ENCODE peak calls at places on chromosome 21, in ten cellular contexts. J is astrocyte of the spinal cord, F is pancreas, A is uterus, T is omental fat pad, N is GM13977, X is GM12865, L is BJ, C is astrocyte of the cerebellum, B is GM23338. W is an unnamed sample.

GRCh38 chr21:41964171-41964570 is 10.4 kb upstream of the C2CD2 start:
- DNase-seq in J (no peak), F (no peak), A (peak; percentile 5), T (no peak), N (no peak), X (no peak), L (no peak), C (no peak), B (no peak), W (no peak)

GRCh38 chr21:43739648-43740435 is 20.9 kb downstream of the PDXK start:
- DNase-seq in J (no peak), F (peak; percentile 78), A (no peak), T (no peak), N (no peak), X (no peak), L (no peak), C (no peak), B (no peak), W (no peak)

GRCh38 chr21:42056996-42057689 is 14.0 kb upstream of the UMODL1 start:
- DNase-seq in J (peak; percentile 87), F (no peak), A (no peak), T (no peak), N (no peak), X (no peak), L (peak; percentile 37), C (peak; percentile 97), B (peak; percentile 28), W (peak; percentile 92)

GRCh38 chr21:28952686-28953085 is 40.0 kb downstream of the LTN1 start:
- DNase-seq in J (no peak), F (no peak), A (no peak), T (no peak), N (no peak), X (no peak), L (no peak), C (no peak), B (no peak), W (no peak)

GRCh38 chr21:31397939-31398338 is 53.9 kb upstream of the TIAM1 start:
- DNase-seq in J (no peak), F (no peak), A (no peak), T (no peak), N (no peak), X (no peak), L (no peak), C (no peak), B (no peak), W (no peak)

GRCh38 chr21:46425566-46425965 is 33.1 kb upstream of the DIP2A start:
- DNase-seq in J (no peak), F (no peak), A (no peak), T (no peak), N (no peak), X (no peak), L (no peak), C (no peak), B (no peak), W (no peak)

GRCh38 chr21:22044431-22044830 is 1046.2 kb downstream of the NCAM2 start:
- DNase-seq in J (no peak), F (no peak), A (no peak), T (no peak), N (no peak), X (no peak), L (no peak), C (no peak), B (no peak), W (no peak)

GRCh38 chr21:42586406-42586805 is 67.0 kb upstream of the PDE9A start:
- DNase-seq in J (no peak), F (no peak), A (no peak), T (no peak), N (no peak), X (no peak), L (no peak), C (no peak), B (no peak), W (no peak)

GRCh38 chr21:33205476-33205875 is 24.3 kb upstream of the IFNAR2 start:
- DNase-seq in J (no peak), F (no peak), A (no peak), T (no peak), N (no peak), X (peak; percentile 83), L (no peak), C (no peak), B (no peak), W (no peak)
- TF ChIP-seq CTCF in J (no peak), F (no peak), A (no peak), T (no peak), N (peak; percentile 38), X (no peak), L (no peak), C (no peak), B (no peak), W (no peak)

GRCh38 chr21:36544545-36544944 is 64.6 kb upstream of the CLDN14 start:
- DNase-seq in J (no peak), F (no peak), A (no peak), T (no peak), N (no peak), X (no peak), L (no peak), C (no peak), B (no peak), W (no peak)

GRCh38 chr21:36541721-36542139 is 61.8 kb upstream of the CLDN14 start:
- DNase-seq in J (no peak), F (no peak), A (no peak), T (no peak), N (peak; percentile 48), X (peak; percentile 75), L (no peak), C (no peak), B (no peak), W (no peak)

GRCh38 chr21:36543924-36544323 is 64.0 kb upstream of the CLDN14 start:
- DNase-seq in J (no peak), F (no peak), A (no peak), T (no peak), N (no peak), X (no peak), L (no peak), C (no peak), B (no peak), W (no peak)

GRCh38 chr21:36540700-36541099 is 60.8 kb upstream of the CLDN14 start:
- DNase-seq in J (no peak), F (no peak), A (no peak), T (no peak), N (no peak), X (peak; percentile 67), L (no peak), C (no peak), B (no peak), W (no peak)

GRCh38 chr21:36542312-36543101 is 62.6 kb upstream of the CLDN14 start:
- DNase-seq in J (no peak), F (no peak), A (no peak), T (no peak), N (peak; percentile 78), X (peak; percentile 94), L (no peak), C (no peak), B (peak; percentile 85), W (no peak)
- TF ChIP-seq CTCF in J (no peak), F (no peak), A (no peak), T (no peak), N (peak; percentile 37), X (peak; percentile 62), L (no peak), C (peak; percentile 16), B (peak; percentile 45), W (no peak)

GRCh38 chr21:25564349-25564948 is 42.8 kb downstream of the MRPL39 start:
- DNase-seq in J (no peak), F (no peak), A (no peak), T (no peak), N (no peak), X (peak; percentile 45), L (no peak), C (no peak), B (no peak), W (no peak)

GRCh38 chr21:25562660-25563059 is 44.6 kb downstream of the MRPL39 start:
- DNase-seq in J (peak; percentile 16), F (no peak), A (no peak), T (no peak), N (no peak), X (peak; percentile 38), L (no peak), C (no peak), B (no peak), W (no peak)

GRCh38 chr21:25560151-25560783 is 47.0 kb downstream of the MRPL39 start:
- DNase-seq in J (no peak), F (no peak), A (no peak), T (no peak), N (no peak), X (peak; percentile 46), L (no peak), C (no peak), B (no peak), W (no peak)

GRCh38 chr21:25563399-25564116 is 43.7 kb downstream of the MRPL39 start:
- DNase-seq in J (peak; percentile 40), F (no peak), A (no peak), T (no peak), N (peak; percentile 41), X (peak; percentile 88), L (no peak), C (no peak), B (no peak), W (no peak)

DNA sequence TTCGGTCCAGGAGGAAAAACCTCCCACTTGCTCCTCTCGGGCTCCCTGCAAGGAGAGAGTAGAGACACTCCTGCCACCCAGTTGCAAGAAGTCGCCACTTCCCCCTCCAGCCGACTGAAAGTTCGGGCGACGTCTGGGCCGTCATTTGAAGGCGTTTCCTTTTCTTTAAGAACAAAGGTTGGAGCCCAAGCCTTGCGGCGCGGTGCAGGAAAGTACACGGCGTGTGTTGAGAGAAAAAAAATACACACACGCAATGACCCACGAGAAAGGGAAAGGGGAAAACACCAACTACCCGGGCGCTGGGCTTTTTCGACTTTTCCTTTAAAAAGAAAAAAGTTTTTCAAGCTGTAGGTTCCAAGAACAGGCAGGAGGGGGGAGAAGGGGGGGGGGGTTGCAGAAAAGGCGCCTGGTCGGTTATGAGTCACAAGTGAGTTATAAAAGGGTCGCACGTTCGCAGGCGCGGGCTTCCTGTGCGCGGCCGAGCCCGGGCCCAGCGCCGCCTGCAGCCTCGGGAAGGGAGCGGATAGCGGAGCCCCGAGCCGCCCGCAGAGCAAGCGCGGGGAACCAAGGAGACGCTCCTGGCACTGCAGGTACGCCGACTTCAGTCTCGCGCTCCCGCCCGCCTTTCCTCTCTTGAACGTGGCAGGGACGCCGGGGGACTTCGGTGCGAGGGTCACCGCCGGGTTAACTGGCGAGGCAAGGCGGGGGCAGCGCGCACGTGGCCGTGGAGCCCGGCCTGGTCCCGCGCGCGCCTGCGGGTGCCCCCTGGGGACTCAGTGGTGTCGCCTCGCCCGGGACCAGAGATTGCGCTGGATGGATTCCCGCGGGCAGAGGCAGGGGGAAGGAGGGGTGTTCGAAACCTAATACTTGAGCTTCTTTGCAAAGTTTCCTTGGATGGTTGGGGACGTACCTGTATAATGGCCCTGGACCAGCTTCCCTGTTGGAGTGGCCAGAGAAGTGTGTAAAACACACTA is 45.3 kb downstream of the MRPL39 start:
- DNase-seq in J (peak; percentile 87), F (peak; percentile 76), A (peak; percentile 28), T (no peak), N (peak; percentile 64), X (peak; percentile 94), L (peak; percentile 11), C (peak; percentile 49), B (peak; percentile 83), W (peak; percentile 23)
- TF ChIP-seq CTCF in J (peak; percentile 34), F (no peak), A (no peak), T (peak; percentile 7), N (peak; percentile 43), X (peak; percentile 26), L (peak; percentile 38), C (peak; percentile 44), B (peak; percentile 13), W (peak; percentile 36)

DNA sequence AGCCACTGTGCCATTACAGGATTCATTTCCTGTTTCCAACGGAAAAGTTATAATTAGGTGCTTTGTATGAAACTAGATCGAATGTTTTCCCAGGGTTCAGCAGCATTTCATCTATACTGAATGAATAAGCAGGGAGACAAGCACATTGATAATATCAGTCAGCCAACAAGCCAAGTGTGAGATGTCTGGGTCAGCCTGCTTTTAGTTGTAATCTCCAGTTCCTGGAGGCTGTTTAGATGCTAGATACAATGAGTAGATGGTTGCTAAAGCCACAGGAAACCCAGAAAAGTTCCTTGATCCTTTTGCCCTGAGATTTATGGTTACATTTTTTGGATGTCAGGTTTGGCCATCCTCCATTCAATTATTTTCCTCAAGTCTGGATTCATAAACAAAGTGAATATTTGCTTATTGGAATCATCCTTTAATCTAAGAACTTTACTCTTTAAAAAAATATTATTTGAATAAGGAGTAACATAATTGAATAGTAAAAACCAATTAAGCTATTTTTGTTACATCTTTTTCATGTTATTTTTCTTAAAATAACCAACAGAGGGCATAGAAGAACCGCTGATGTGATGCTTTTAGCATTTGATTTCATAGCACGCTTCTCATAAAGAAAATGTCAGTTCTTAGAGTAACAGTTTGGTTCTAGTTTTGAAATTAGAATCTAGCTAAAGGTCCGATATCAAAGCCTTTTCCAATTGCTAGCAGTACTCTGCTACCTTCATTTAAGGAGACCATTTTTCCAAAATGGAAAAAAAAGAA is 76.6 kb downstream of the HSPA13 start:
- DNase-seq in J (no peak), F (no peak), A (no peak), T (no peak), N (no peak), X (peak; percentile 8), L (no peak), C (no peak), B (no peak), W (no peak)
- TF ChIP-seq CTCF in J (no peak), F (peak; percentile 8), A (peak; percentile 29), T (no peak), N (peak; percentile 25), X (no peak), L (no peak), C (no peak), B (peak; percentile 29), W (no peak)

W was measured in AG09319.